ENCODE peak calls at places on chromosome 7, in eight cellular contexts. C is activated CD4-positive, alpha-beta T cell treated with anti-CD3 and anti-CD28 coated beads, Interleukin-2, amount 10 ng/mL, durations not matched to agents 7 days and 5 days; Z is OCI-M1; G is AG08396; E is activated gamma-delta T cell treated with anti-CD3 and anti-CD28 coated beads, Interleukin-2, amount 50 U/mL, for 16 hours; D is heart left ventricle; S is LHCN-M2; X is GM23248. U is an unnamed sample.

GRCh38 chr7:73621168-73622063 is 2.9 kb downstream of the MLXIPL start:
- DNase-seq in S (no peak), Z (peak), D (no peak), C (no peak), E (no peak), G (no peak), X (no peak), U (no peak)

GRCh38 chr7:117324940-117325339 is 2.1 kb upstream of the WNT2 start:
- DNase-seq in D (no peak), X (no peak), Z (no peak), S (no peak), E (no peak), G (no peak), C (no peak), U (no peak)

GRCh38 chr7:1323178-1324027 is 90.7 kb downstream of the UNCX start:
- DNase-seq in C (no peak), X (peak), G (no peak), S (no peak), D (peak), Z (no peak), E (no peak), U (no peak)

GRCh38 chr7:93890041-93890463 is 501 bp downstream of the TFPI2 start:
- DNase-seq in D (peak), X (peak), G (peak), S (peak), E (no peak), C (no peak), Z (no peak), U (peak)

GRCh38 chr7:134685250-134685649 is 38.6 kb downstream of the BPGM start:
- DNase-seq in S (no peak), D (no peak), X (peak), E (no peak), C (no peak), Z (no peak), G (no peak), U (peak)

GRCh38 chr7:112484671-112485097 is 3.9 kb downstream of the LSMEM1 start:
- DNase-seq in Z (no peak), E (no peak), X (peak), G (peak), S (peak), C (no peak), D (no peak), U (peak)

GRCh38 chr7:34849163-34849960 is 187.9 kb downstream of the DPY19L1 start:
- DNase-seq in Z (no peak), S (peak), E (no peak), C (no peak), X (peak), D (no peak), G (no peak), U (peak)

GRCh38 chr7:31896929-31897328 is 173.3 kb downstream of the PDE1C start:
- DNase-seq in X (peak), Z (no peak), G (no peak), S (no peak), D (no peak), E (no peak), C (no peak), U (no peak)

GRCh38 chr7:31126976-31127375 is 74.9 kb downstream of the ADCYAP1R1 start:
- DNase-seq in S (peak), X (peak), G (peak), C (no peak), E (no peak), D (no peak), Z (peak), U (peak)

GRCh38 chr7:6271091-6271658 is 1.2 kb downstream of the CYTH3 start:
- DNase-seq in C (peak), G (peak), Z (peak), S (peak), D (no peak), X (peak), E (peak), U (peak)

GRCh38 chr7:27190284-27190748 is 5.3 kb upstream of the HOXA11 start:
- DNase-seq in X (no peak), S (no peak), C (no peak), Z (no peak), E (no peak), D (no peak), G (no peak), U (no peak)

GRCh38 chr7:81211617-81212016 is 292.8 kb upstream of the SEMA3C start:
- DNase-seq in S (peak), X (peak), C (no peak), G (no peak), D (no peak), E (no peak), Z (peak), U (peak)

GRCh38 chr7:100804681-100805431 is 22.5 kb downstream of the EPHB4 start:
- DNase-seq in X (no peak), C (no peak), E (no peak), S (no peak), G (no peak), Z (no peak), D (no peak), U (no peak)

GRCh38 chr7:155955367-155955635 is 143.0 kb upstream of the SHH start:
- DNase-seq in G (no peak), D (no peak), E (no peak), Z (no peak), C (no peak), S (no peak), X (no peak), U (no peak)

GRCh38 chr7:89605362-89605761 is 548.9 kb upstream of the STEAP1 start:
- DNase-seq in C (no peak), X (no peak), D (no peak), S (no peak), E (no peak), Z (no peak), G (no peak), U (no peak)

GRCh38 chr7:105141068-105141467 is 127.1 kb downstream of the KMT2E start:
- DNase-seq in X (peak), E (no peak), D (no peak), Z (no peak), G (peak), S (peak), C (no peak), U (peak)

GRCh38 chr7:193538-194256 is 1.3 kb downstream of the FAM20C start:
- DNase-seq in E (no peak), Z (no peak), D (no peak), C (no peak), X (peak), G (no peak), S (no peak), U (peak)